ENCODE peak calls at places on chromosomes 13 and 19, in nine cellular contexts. R is naive thymus-derived CD4-positive, alpha-beta T cell; D is upper lobe of left lung; P is effector memory CD8-positive, alpha-beta T cell; S is naive thymus-derived CD8-positive, alpha-beta T cell; T is activated CD4-positive, alpha-beta T cell treated with anti-CD3 and anti-CD28 coated beads for 36 hours; A is left cardiac atrium; N is psoas muscle; X is PC-3. W is an unnamed sample.

GRCh38 chr13:86841264-86841663 is 829.9 kb upstream of the SLITRK5 start:
- ATAC-seq in R (no peak), D (no peak), P (no peak), S (no peak), T (no peak), A (no peak), N (no peak), X (no peak), W (no peak)

GRCh38 chr13:31352467-31352866 is 152.7 kb downstream of the B3GLCT start:
- ATAC-seq in R (no peak), D (peak), P (no peak), S (no peak), T (no peak), A (no peak), N (no peak), X (no peak), W (no peak)

GRCh38 chr13:72290962-72291681 is 424.1 kb upstream of the DACH1 start:
- ATAC-seq in R (no peak), D (no peak), P (no peak), S (no peak), T (no peak), A (no peak), N (no peak), X (peak), W (no peak)

GRCh38 chr19:30017172-30017571 is 75.1 kb downstream of the URI1 start:
- ATAC-seq in R (no peak), D (no peak), P (no peak), S (no peak), T (peak), A (no peak), N (no peak), X (no peak), W (no peak)

GRCh38 chr13:30739646-30740642 is 4.6 kb downstream of the ALOX5AP start:
- ATAC-seq in R (peak), D (no peak), P (peak), S (no peak), T (peak), A (peak), N (no peak), X (peak), W (peak)

GRCh38 chr13:73997964-73998363 is 136.2 kb downstream of the KLF12 start:
- ATAC-seq in R (no peak), D (no peak), P (no peak), S (no peak), T (no peak), A (no peak), N (no peak), X (no peak), W (no peak)

GRCh38 chr13:24272452-24273161 is 36.8 kb upstream of the C1QTNF9 start:
- ATAC-seq in R (no peak), D (peak), P (no peak), S (no peak), T (no peak), A (no peak), N (peak), X (no peak), W (no peak)

GRCh38 chr13:64075543-64076271 is 2660.1 kb upstream of the PCDH20 start:
- ATAC-seq in R (peak), D (no peak), P (no peak), S (no peak), T (no peak), A (no peak), N (no peak), X (no peak), W (no peak)

GRCh38 chr19:51251453-51251790 is 542 bp downstream of the SIGLECL1 start:
- ATAC-seq in R (no peak), D (no peak), P (no peak), S (no peak), T (no peak), A (no peak), N (no peak), X (no peak), W (peak)

GRCh38 chr13:49608932-49609331 is 19.4 kb upstream of the ARL11 start:
- ATAC-seq in R (no peak), D (no peak), P (no peak), S (no peak), T (no peak), A (no peak), N (no peak), X (no peak), W (no peak)

GRCh38 chr19:934865-935422 is 9.1 kb downstream of the ARID3A start:
- ATAC-seq in R (peak), D (peak), P (no peak), S (no peak), T (no peak), A (peak), N (peak), X (peak), W (peak)

GRCh38 chr19:17633700-17634099 is 54.5 kb downstream of the UNC13A start:
- ATAC-seq in R (no peak), D (no peak), P (no peak), S (no peak), T (no peak), A (no peak), N (no peak), X (no peak), W (no peak)

GRCh38 chr13:25973576-25973975 is 78.2 kb downstream of the SHISA2 start:
- ATAC-seq in R (peak), D (no peak), P (no peak), S (peak), T (peak), A (no peak), N (peak), X (no peak), W (no peak)

GRCh38 chr19:17575871-17576757 is 20.7 kb downstream of the COLGALT1 start:
- ATAC-seq in R (no peak), D (no peak), P (no peak), S (no peak), T (peak), A (no peak), N (no peak), X (no peak), W (peak)

GRCh38 chr13:33676045-33676699 is 141.8 kb upstream of the RFC3 start:
- ATAC-seq in R (no peak), D (peak), P (no peak), S (no peak), T (no peak), A (peak), N (peak), X (peak), W (peak)

GRCh38 chr13:50892162-50892944 is 17.2 kb upstream of the RNASEH2B start:
- ATAC-seq in R (peak), D (no peak), P (peak), S (peak), T (peak), A (no peak), N (no peak), X (no peak), W (no peak)

GRCh38 chr13:82800391-82800790 is 1081.9 kb downstream of the SLITRK1 start:
- ATAC-seq in R (no peak), D (no peak), P (no peak), S (no peak), T (no peak), A (no peak), N (no peak), X (peak), W (no peak)

GRCh38 chr19:3073159-3073563 is 10.9 kb upstream of the TLE5 start:
- ATAC-seq in R (no peak), D (peak), P (no peak), S (no peak), T (no peak), A (peak), N (peak), X (no peak), W (peak)

GRCh38 chr13:52195052-52195837 is 35.8 kb upstream of the NEK3 start:
- ATAC-seq in R (peak), D (peak), P (peak), S (peak), T (peak), A (peak), N (peak), X (peak), W (peak)

GRCh38 chr19:38666662-38667448 is 19.4 kb downstream of the ACTN4 start:
- ATAC-seq in R (peak), D (peak), P (peak), S (peak), T (peak), A (peak), N (peak), X (peak), W (peak)

GRCh38 chr13:42747399-42747873 is 33.9 kb upstream of the FAM216B start:
- ATAC-seq in R (no peak), D (no peak), P (no peak), S (no peak), T (no peak), A (no peak), N (no peak), X (peak), W (no peak)

GRCh38 chr19:3577741-3578344 is 5.1 kb downstream of the HMG20B start:
- ATAC-seq in R (no peak), D (no peak), P (no peak), S (no peak), T (no peak), A (no peak), N (no peak), X (no peak), W (peak)

GRCh38 chr13:66665991-66666390 is 564.1 kb downstream of the PCDH9 start:
- ATAC-seq in R (no peak), D (no peak), P (no peak), S (no peak), T (no peak), A (no peak), N (peak), X (peak), W (no peak)

GRCh38 chr19:14555918-14556661 is 15.8 kb downstream of the NDUFB7 start:
- ATAC-seq in R (no peak), D (peak), P (peak), S (no peak), T (no peak), A (no peak), N (no peak), X (peak), W (peak)

GRCh38 chr13:40208517-40208916 is 457.9 kb downstream of the FOXO1 start:
- ATAC-seq in R (no peak), D (no peak), P (no peak), S (no peak), T (no peak), A (no peak), N (no peak), X (no peak), W (no peak)

GRCh38 chr19:45296365-45296764 is 26.3 kb downstream of the CKM start:
- ATAC-seq in R (peak), D (no peak), P (no peak), S (no peak), T (no peak), A (no peak), N (no peak), X (no peak), W (no peak)

GRCh38 chr13:79406597-79406908 is 498 bp upstream of the RBM26 start:
- ATAC-seq in R (peak), D (peak), P (peak), S (no peak), T (peak), A (peak), N (no peak), X (peak), W (peak)

GRCh38 chr13:22227895-22228294 is 557.0 kb downstream of the FGF9 start:
- ATAC-seq in R (no peak), D (no peak), P (no peak), S (no peak), T (no peak), A (no peak), N (no peak), X (no peak), W (no peak)

GRCh38 chr19:55209430-55210119 is at the start of gene PTPRH:
- ATAC-seq in R (no peak), D (no peak), P (no peak), S (no peak), T (no peak), A (no peak), N (peak), X (peak), W (peak)

GRCh38 chr19:48806818-48807589 is 3.8 kb downstream of the BCAT2 start:
- ATAC-seq in R (no peak), D (peak), P (peak), S (peak), T (no peak), A (peak), N (peak), X (peak), W (peak)

GRCh38 chr19:6719540-6719861 is 949 bp downstream of the C3 start:
- ATAC-seq in R (no peak), D (no peak), P (no peak), S (no peak), T (no peak), A (no peak), N (no peak), X (no peak), W (no peak)

GRCh38 chr13:78632956-78633355 is 26.0 kb downstream of the OBI1 start:
- ATAC-seq in R (no peak), D (no peak), P (no peak), S (no peak), T (no peak), A (no peak), N (no peak), X (no peak), W (no peak)

GRCh38 chr13:77002590-77003190 is 10.8 kb downstream of the CLN5 start:
- ATAC-seq in R (no peak), D (peak), P (no peak), S (no peak), T (no peak), A (no peak), N (peak), X (peak), W (no peak)

GRCh38 chr13:99647593-99647980 is 146.3 kb downstream of the TM9SF2 start:
- ATAC-seq in R (no peak), D (no peak), P (no peak), S (no peak), T (no peak), A (no peak), N (no peak), X (no peak), W (no peak)

GRCh38 chr19:55704494-55705245 is 29.6 kb downstream of the EPN1 start:
- ATAC-seq in R (no peak), D (peak), P (no peak), S (no peak), T (no peak), A (no peak), N (no peak), X (no peak), W (peak)

GRCh38 chr13:22127277-22128143 is 456.6 kb downstream of the FGF9 start:
- ATAC-seq in R (no peak), D (no peak), P (no peak), S (no peak), T (peak), A (no peak), N (no peak), X (no peak), W (peak)

GRCh38 chr19:12052057-12052570 is 647 bp downstream of the ZNF878 start:
- ATAC-seq in R (peak), D (no peak), P (no peak), S (peak), T (no peak), A (no peak), N (no peak), X (peak), W (no peak)

GRCh38 chr19:49387936-49388372 is at the start of gene KASH5:
- ATAC-seq in R (peak), D (peak), P (peak), S (peak), T (peak), A (peak), N (peak), X (no peak), W (peak)